ENCODE peak calls at places on chromosomes 2 and 18, in eight cellular contexts. S is foreskin keratinocyte, M is A549, E is pancreas, I is upper lobe of right lung, N is AG04450, G is GM23248, X is Peyer's patch. Z is an unnamed sample.

GRCh38 chr2:164523026-164523425 is 98.3 kb downstream of the GRB14 start:
- DNase-seq in S (no peak), M (no peak), E (no peak), I (no peak), N (no peak), G (peak; percentile 56), X (no peak), Z (no peak)

GRCh38 chr2:207390302-207391095 is 139.3 kb upstream of the CREB1 start:
- DNase-seq in S (no peak), M (no peak), E (no peak), I (no peak), N (no peak), G (no peak), X (no peak), Z (no peak)

GRCh38 chr2:119449526-119449925 is 17.9 kb downstream of the TMEM37 start:
- DNase-seq in S (no peak), M (no peak), E (no peak), I (no peak), N (no peak), G (no peak), X (no peak), Z (no peak)

GRCh38 chr2:109218087-109218791 is 89.2 kb downstream of the SH3RF3 start:
- DNase-seq in S (no peak), M (no peak), E (no peak), I (no peak), N (peak; percentile 23), G (no peak), X (no peak), Z (no peak)

GRCh38 chr2:46657042-46657504 is 177.7 kb downstream of the TMEM247 start:
- DNase-seq in S (no peak), M (peak; percentile 73), E (peak; percentile 32), I (no peak), N (no peak), G (peak; percentile 70), X (peak; percentile 22), Z (no peak)

GRCh38 chr2:45765847-45766254 is 114.4 kb downstream of the PRKCE start:
- DNase-seq in S (no peak), M (no peak), E (no peak), I (no peak), N (no peak), G (no peak), X (no peak), Z (no peak)

GRCh38 chr2:82819936-82820335 is 1639.1 kb downstream of the SUCLG1 start:
- DNase-seq in S (no peak), M (no peak), E (no peak), I (no peak), N (no peak), G (no peak), X (no peak), Z (no peak)

GRCh38 chr2:53559302-53559967 is 208.2 kb upstream of the CHAC2 start:
- DNase-seq in S (peak; percentile 61), M (peak; percentile 62), E (no peak), I (no peak), N (no peak), G (peak; percentile 6), X (no peak), Z (no peak)

GRCh38 chr18:52334896-52335295 is 5.1 kb upstream of the DCC start:
- DNase-seq in S (no peak), M (no peak), E (no peak), I (no peak), N (peak; percentile 37), G (peak; percentile 61), X (no peak), Z (no peak)

GRCh38 chr18:33051397-33051796 is 278.6 kb upstream of the KLHL14 start:
- DNase-seq in S (no peak), M (no peak), E (peak; percentile 12), I (no peak), N (no peak), G (peak; percentile 1), X (no peak), Z (no peak)

GRCh38 chr18:46509530-46509929 is 147.5 kb downstream of the LOXHD1 start:
- DNase-seq in S (no peak), M (no peak), E (no peak), I (no peak), N (no peak), G (no peak), X (no peak), Z (no peak)

GRCh38 chr2:10454505-10454904 is 6.4 kb upstream of the ODC1 start:
- DNase-seq in S (no peak), M (no peak), E (no peak), I (no peak), N (no peak), G (no peak), X (no peak), Z (no peak)
- H3K27ac ChIP-seq in S (peak overlapping the region; percentile 75), M (peak overlapping the region; percentile 79), E (no peak overlapping the region), I (no peak overlapping the region), N (no peak overlapping the region), G (no peak overlapping the region), X (no peak overlapping the region), Z (no peak overlapping the region)

GRCh38 chr2:62319061-62319460 is 123.1 kb downstream of the B3GNT2 start:
- DNase-seq in S (no peak), M (no peak), E (no peak), I (no peak), N (no peak), G (no peak), X (no peak), Z (no peak)
- H3K27ac ChIP-seq in S (no peak overlapping the region), M (no peak overlapping the region), E (no peak overlapping the region), I (no peak overlapping the region), N (no peak overlapping the region), G (no peak overlapping the region), X (no peak overlapping the region), Z (no peak overlapping the region)

DNA sequence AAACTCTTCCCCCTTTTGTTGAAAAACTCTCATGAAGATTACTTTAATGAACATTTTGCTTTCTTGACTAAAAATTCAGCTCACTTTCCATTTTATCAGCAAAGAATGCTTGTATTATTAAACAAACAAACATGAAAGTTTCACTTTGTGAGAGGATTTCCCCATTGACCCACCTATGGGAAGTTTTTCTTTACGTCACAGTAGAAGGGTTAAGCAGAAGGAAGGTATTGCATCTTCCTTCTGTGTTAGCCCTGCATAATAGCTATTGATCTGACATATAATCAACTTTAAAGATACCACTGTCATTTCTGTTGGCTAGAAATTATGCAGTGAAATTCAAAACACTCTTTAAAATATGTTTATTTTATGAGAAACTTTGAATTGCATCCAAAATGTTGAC is 566.5 kb downstream of the ZEB2 start:
- DNase-seq in S (no peak), M (no peak), E (no peak), I (no peak), N (no peak), G (no peak), X (no peak), Z (no peak)
- H3K27ac ChIP-seq in S (no peak overlapping the region), M (no peak overlapping the region), E (no peak overlapping the region), I (peak overlapping the region; percentile 64), N (no peak overlapping the region), G (no peak overlapping the region), X (peak overlapping the region; percentile 4), Z (no peak overlapping the region)

GRCh38 chr18:48661421-48661820 is 122.6 kb downstream of the CTIF start:
- DNase-seq in S (no peak), M (no peak), E (no peak), I (no peak), N (no peak), G (no peak), X (no peak), Z (no peak)
- H3K27ac ChIP-seq in S (no peak overlapping the region), M (peak overlapping the region; percentile 80), E (no peak overlapping the region), I (no peak overlapping the region), N (peak overlapping the region; percentile 22), G (no peak overlapping the region), X (no peak overlapping the region), Z (no peak overlapping the region)